ENCODE peak calls at places on chromosomes 12 and 14, in five cellular contexts. T is uterus, G is stomach, F is tibial nerve, M is HCT116. D is an unnamed sample. For H3K27me3, the result is how much of the 10 kb centered on the place peaks cover.

GRCh38 chr12:131102991-131103609 is 149.4 kb downstream of the ADGRD1 start:
- DNase-seq in T (peak), G (peak), F (no peak), M (no peak), D (no peak)

GRCh38 chr14:53613404-53614253 is 343.0 kb downstream of the BMP4 start:
- DNase-seq in T (no peak), G (no peak), F (no peak), M (peak), D (no peak)

GRCh38 chr12:47652491-47653234 is 53.2 kb downstream of the RPAP3 start:
- DNase-seq in T (no peak), G (no peak), F (peak), M (no peak), D (no peak)

GRCh38 chr14:61076531-61076930 is 95.5 kb downstream of the SLC38A6 start:
- DNase-seq in T (no peak), G (no peak), F (no peak), M (no peak), D (peak)

GRCh38 chr14:56810341-56810740 is at the start of gene OTX2:
- DNase-seq in T (no peak), G (no peak), F (no peak), M (no peak), D (no peak)

GRCh38 chr12:14771651-14772137 is 31.6 kb downstream of the WBP11 start:
- DNase-seq in T (no peak), G (no peak), F (no peak), M (no peak), D (peak)

GRCh38 chr12:19390208-19390607 is 49.1 kb upstream of the AEBP2 start:
- DNase-seq in T (no peak), G (no peak), F (no peak), M (no peak), D (no peak)

GRCh38 chr12:101889216-101889752 is 11.9 kb downstream of the DRAM1 start:
- DNase-seq in T (no peak), G (no peak), F (no peak), M (no peak), D (no peak)

GRCh38 chr12:105120551-105120950 is 13.0 kb downstream of the WASHC4 start:
- DNase-seq in T (no peak), G (no peak), F (no peak), M (no peak), D (no peak)

GRCh38 chr12:68454855-68455254 is 122.7 kb upstream of the MDM1 start:
- DNase-seq in T (no peak), G (no peak), F (no peak), M (no peak), D (no peak)

GRCh38 chr12:28021704-28022103 is 49.2 kb upstream of the PTHLH start:
- DNase-seq in T (no peak), G (no peak), F (no peak), M (no peak), D (no peak)

GRCh38 chr12:66188584-66189475 is at the start of gene IRAK3:
- DNase-seq in T (peak), G (peak), F (peak), M (no peak), D (peak)

GRCh38 chr12:124207617-124208016 is 87.3 kb upstream of the RFLNA start:
- DNase-seq in T (no peak), G (no peak), F (no peak), M (no peak), D (no peak)

GRCh38 chr12:1912580-1913376 is 5.7 kb downstream of the CACNA2D4 start:
- DNase-seq in T (no peak), G (peak), F (peak), M (no peak), D (no peak)

GRCh38 chr14:66359500-66359899 is 126.7 kb upstream of the CCDC196 start:
- DNase-seq in T (no peak), G (no peak), F (no peak), M (peak), D (no peak)

GRCh38 chr14:76810525-76810924 is 2.2 kb downstream of the ANGEL1 start:
- DNase-seq in T (no peak), G (no peak), F (no peak), M (no peak), D (no peak)

GRCh38 chr12:16030729-16031128 is 119.6 kb downstream of the DERA start:
- DNase-seq in T (no peak), G (no peak), F (no peak), M (no peak), D (no peak)

GRCh38 chr12:1470051-1470450 is 124.3 kb downstream of the FBXL14 start:
- DNase-seq in T (no peak), G (no peak), F (no peak), M (no peak), D (no peak)

GRCh38 chr12:113640837-113641236 is 169.2 kb upstream of the LHX5 start:
- DNase-seq in T (no peak), G (no peak), F (no peak), M (no peak), D (no peak)

GRCh38 chr12:78118486-78118885 is 287.8 kb downstream of the NAV3 start:
- DNase-seq in T (no peak), G (no peak), F (no peak), M (no peak), D (no peak)

GRCh38 chr12:67705394-67706370 is 57.1 kb downstream of the DYRK2 start:
- DNase-seq in T (no peak), G (no peak), F (no peak), M (no peak), D (no peak)

GRCh38 chr12:119667577-119668314 is at the start of gene PRKAB1:
- DNase-seq in T (peak), G (peak), F (peak), M (peak), D (peak)
- TF ChIP-seq POLR2A in T (peak), G (no peak), F (peak), M (peak), D (peak)

GRCh38 chr12:54007538-54008259 is 1.1 kb upstream of the HOXC8 start:
- DNase-seq in T (no peak), G (no peak), F (no peak), M (no peak), D (no peak)
- H3K27me3 ChIP-seq in T (under half), G (under half), F (under half), M (under half), D (half or more)

DNA sequence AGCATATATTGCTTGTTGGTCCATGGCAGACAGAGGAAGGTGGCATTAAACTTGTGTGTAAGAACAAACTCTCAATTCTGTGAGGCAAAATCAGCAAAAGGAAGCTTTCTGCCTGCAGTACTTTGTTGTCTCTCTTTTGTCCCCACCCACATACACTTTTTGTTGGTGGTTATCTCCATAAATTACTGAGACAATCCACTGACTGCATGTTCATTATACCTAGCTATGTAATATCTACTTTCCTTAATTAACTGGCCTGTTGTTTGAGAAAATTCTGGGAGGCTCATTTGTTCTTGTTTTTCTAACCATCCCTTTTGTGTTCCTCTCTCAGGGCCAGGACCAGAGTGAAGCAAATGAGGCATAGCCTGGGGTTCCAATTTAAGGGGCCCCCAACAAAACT is at the start of gene KLRB1:
- DNase-seq in T (no peak), G (no peak), F (no peak), M (no peak), D (no peak)
- H3K27ac ChIP-seq in T (no peak), G (no peak), F (no peak), M (no peak), D (no peak)

DNA sequence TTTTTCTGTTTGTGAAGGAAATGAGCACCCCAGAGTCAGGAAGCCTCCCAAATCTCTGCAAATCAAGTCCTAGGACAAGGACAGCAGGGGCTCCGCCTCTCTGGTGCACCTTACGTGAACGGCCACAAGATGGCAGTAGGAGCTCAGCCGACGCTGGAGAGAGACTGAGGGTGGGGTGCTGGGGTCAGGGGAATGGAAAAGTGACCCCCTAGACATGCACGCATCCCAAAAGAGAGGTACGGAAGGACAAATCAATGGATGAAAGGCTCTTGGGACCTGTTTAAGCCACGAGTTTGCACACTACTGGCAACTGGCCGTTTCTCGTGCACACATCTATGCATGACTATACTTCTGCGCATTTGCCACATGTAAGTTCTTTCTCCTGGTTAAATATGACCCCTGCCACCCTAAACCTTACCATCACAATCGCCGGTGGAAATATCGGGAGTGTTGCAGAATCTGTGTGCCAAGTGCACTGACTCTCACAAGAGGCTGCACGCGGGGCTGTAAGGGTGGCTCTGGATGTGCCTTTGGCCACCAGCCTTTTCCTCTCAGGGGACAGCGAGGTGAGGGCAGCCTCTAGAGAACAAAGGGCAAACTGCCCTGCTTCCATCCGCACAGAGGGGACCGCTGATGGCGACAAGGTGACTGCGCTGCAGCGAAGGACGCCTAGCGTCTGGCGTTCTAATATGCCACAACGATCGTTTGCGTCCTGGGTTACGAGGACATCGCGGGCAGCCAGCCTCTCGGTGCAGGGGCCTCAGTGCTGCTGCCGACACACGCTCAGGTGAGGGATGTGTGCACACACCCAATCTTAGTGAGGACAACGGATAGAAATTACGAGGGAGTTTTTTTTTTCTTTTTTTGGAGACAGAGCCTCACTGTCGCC is 232.0 kb downstream of the PCNX1 start:
- DNase-seq in T (peak), G (peak), F (peak), M (peak), D (peak)
- TF ChIP-seq POLR2A in T (no peak), G (no peak), F (no peak), M (no peak), D (no peak)

GRCh38 chr14:68365228-68365627 is 427.6 kb downstream of the ZFP36L1 start:
- DNase-seq in T (no peak), G (no peak), F (no peak), M (peak), D (no peak)
- H3K27me3 ChIP-seq in T (under half), G (under half), F (under half), M (under half), D (under half)

DNA sequence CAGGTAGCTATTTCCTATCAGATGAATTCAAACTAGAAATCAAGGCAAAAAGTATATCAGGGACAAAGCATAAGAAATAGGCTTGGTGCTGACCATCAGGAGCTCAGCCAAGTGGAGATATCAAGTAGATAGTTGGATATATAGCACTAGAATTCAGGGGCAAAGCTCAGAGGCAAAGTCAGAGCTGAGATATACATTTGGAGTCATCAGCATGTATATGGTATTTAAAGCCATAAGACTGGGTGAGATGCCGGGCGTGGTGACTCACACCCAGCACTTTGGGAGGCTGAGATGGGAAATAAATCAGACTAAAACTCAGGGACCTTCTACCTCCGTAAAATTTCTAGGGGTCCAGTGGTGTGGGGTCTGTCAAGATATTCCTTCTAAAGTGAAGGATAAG is 38.9 kb upstream of the LIMA1 start:
- DNase-seq in T (no peak), G (no peak), F (no peak), M (no peak), D (no peak)
- H3K27ac ChIP-seq in T (no peak), G (no peak), F (no peak), M (no peak), D (no peak)